ENCODE peak calls at places on chromosomes 13 and 19, in eight cellular contexts. I is body of pancreas, V is ovary, T is uterus, P is suprapubic skin, F is testis, Z is A549, C is heart left ventricle. Y is an unnamed sample. For H3K4me1, the result is how much of the 10 kb centered on the place peaks cover.

GRCh38 chr13:44347301-44347700 is 26.3 kb upstream of the SERP2 start:
- DNase-seq in I (no peak), V (no peak), T (no peak), P (no peak), F (no peak), Z (no peak), C (no peak), Y (no peak)

GRCh38 chr13:94332360-94333040 is 147.0 kb downstream of the DCT start:
- DNase-seq in I (no peak), V (no peak), T (no peak), P (no peak), F (no peak), Z (no peak), C (no peak), Y (no peak)

GRCh38 chr13:110910013-110910890 is 4.6 kb downstream of the ANKRD10 start:
- DNase-seq in I (peak), V (no peak), T (no peak), P (no peak), F (no peak), Z (no peak), C (no peak), Y (peak)

GRCh38 chr19:47324502-47324901 is 7.5 kb upstream of the C5AR2 start:
- DNase-seq in I (peak), V (no peak), T (no peak), P (no peak), F (no peak), Z (no peak), C (peak), Y (no peak)

GRCh38 chr19:5042556-5042955 is 73.6 kb downstream of the KDM4B start:
- DNase-seq in I (no peak), V (no peak), T (no peak), P (no peak), F (no peak), Z (peak), C (no peak), Y (no peak)

GRCh38 chr19:34260771-34261173 is 6.4 kb downstream of the GARRE1 start:
- DNase-seq in I (no peak), V (no peak), T (no peak), P (no peak), F (no peak), Z (no peak), C (no peak), Y (no peak)

GRCh38 chr19:29655648-29656335 is 9.5 kb upstream of the PLEKHF1 start:
- DNase-seq in I (no peak), V (no peak), T (no peak), P (no peak), F (no peak), Z (no peak), C (no peak), Y (no peak)

GRCh38 chr13:48066310-48066989 is 28.5 kb downstream of the MED4 start:
- DNase-seq in I (no peak), V (no peak), T (no peak), P (no peak), F (no peak), Z (peak), C (no peak), Y (no peak)

GRCh38 chr13:31962661-31963345 is 68.8 kb upstream of the FRY start:
- DNase-seq in I (no peak), V (no peak), T (no peak), P (no peak), F (no peak), Z (no peak), C (no peak), Y (no peak)

GRCh38 chr13:97344250-97345175 is 89.5 kb upstream of the RAP2A start:
- DNase-seq in I (peak), V (peak), T (peak), P (no peak), F (peak), Z (peak), C (peak), Y (peak)

GRCh38 chr13:66513728-66514127 is 716.4 kb downstream of the PCDH9 start:
- DNase-seq in I (no peak), V (no peak), T (no peak), P (no peak), F (no peak), Z (no peak), C (no peak), Y (no peak)

GRCh38 chr13:101455863-101456262 is 3.4 kb downstream of the ITGBL1 start:
- DNase-seq in I (no peak), V (no peak), T (no peak), P (no peak), F (no peak), Z (peak), C (no peak), Y (no peak)

GRCh38 chr19:3178973-3179738 is 587 bp downstream of the S1PR4 start:
- DNase-seq in I (no peak), V (no peak), T (no peak), P (no peak), F (no peak), Z (no peak), C (peak), Y (no peak)

GRCh38 chr13:68850160-68850559 is 1257.5 kb upstream of the ATXN8OS start:
- DNase-seq in I (no peak), V (no peak), T (no peak), P (no peak), F (no peak), Z (no peak), C (no peak), Y (no peak)

GRCh38 chr19:33309826-33310225 is 7.5 kb upstream of the CEBPA start:
- DNase-seq in I (no peak), V (no peak), T (no peak), P (no peak), F (no peak), Z (no peak), C (no peak), Y (no peak)

GRCh38 chr19:49920624-49921363 is 8.2 kb upstream of the ATF5 start:
- DNase-seq in I (no peak), V (no peak), T (no peak), P (no peak), F (no peak), Z (no peak), C (no peak), Y (no peak)

GRCh38 chr19:27780367-27781065 is 1432.4 kb downstream of the UQCRFS1 start:
- DNase-seq in I (no peak), V (no peak), T (no peak), P (no peak), F (no peak), Z (no peak), C (no peak), Y (no peak)

GRCh38 chr13:31538067-31539042 is 201.0 kb upstream of the RXFP2 start:
- DNase-seq in I (no peak), V (no peak), T (no peak), P (no peak), F (no peak), Z (peak), C (no peak), Y (no peak)

GRCh38 chr19:37876047-37876446 is 30.3 kb downstream of the WDR87 start:
- DNase-seq in I (no peak), V (no peak), T (no peak), P (no peak), F (no peak), Z (no peak), C (no peak), Y (no peak)

GRCh38 chr13:105139380-105140285 is 1395.8 kb downstream of the EFNB2 start:
- DNase-seq in I (peak), V (no peak), T (no peak), P (no peak), F (peak), Z (peak), C (peak), Y (peak)

GRCh38 chr19:4866595-4867424 is 657 bp downstream of the PLIN3 start:
- DNase-seq in I (peak), V (peak), T (peak), P (peak), F (peak), Z (no peak), C (peak), Y (peak)

GRCh38 chr13:83515267-83515666 is 367.0 kb downstream of the SLITRK1 start:
- DNase-seq in I (no peak), V (no peak), T (no peak), P (no peak), F (no peak), Z (peak), C (no peak), Y (no peak)

GRCh38 chr13:113098163-113098732 is 7.3 kb upstream of the F7 start:
- DNase-seq in I (no peak), V (no peak), T (no peak), P (no peak), F (no peak), Z (no peak), C (no peak), Y (no peak)

GRCh38 chr19:46634045-46634655 is 1.9 kb downstream of the GNG8 start:
- DNase-seq in I (peak), V (peak), T (peak), P (peak), F (peak), Z (peak), C (peak), Y (peak)

GRCh38 chr19:47765522-47766358 is 12.8 kb upstream of the SELENOW start:
- DNase-seq in I (peak), V (peak), T (peak), P (no peak), F (peak), Z (peak), C (peak), Y (peak)

GRCh38 chr19:43798546-43799409 is 3.5 kb downstream of the LYPD5 start:
- DNase-seq in I (peak), V (no peak), T (no peak), P (no peak), F (no peak), Z (peak), C (no peak), Y (peak)

GRCh38 chr13:40592035-40592434 is 74.4 kb downstream of the FOXO1 start:
- DNase-seq in I (no peak), V (no peak), T (no peak), P (no peak), F (no peak), Z (no peak), C (no peak), Y (no peak)

GRCh38 chr13:40588101-40588500 is 78.3 kb downstream of the FOXO1 start:
- DNase-seq in I (no peak), V (no peak), T (no peak), P (no peak), F (no peak), Z (no peak), C (no peak), Y (no peak)

GRCh38 chr13:40591091-40591490 is 75.3 kb downstream of the FOXO1 start:
- DNase-seq in I (no peak), V (no peak), T (no peak), P (no peak), F (no peak), Z (no peak), C (no peak), Y (no peak)

GRCh38 chr13:40589285-40590109 is 76.9 kb downstream of the FOXO1 start:
- DNase-seq in I (peak), V (no peak), T (no peak), P (no peak), F (peak), Z (peak), C (peak), Y (peak)

GRCh38 chr13:40590112-40590862 is 76.2 kb downstream of the FOXO1 start:
- DNase-seq in I (no peak), V (no peak), T (no peak), P (no peak), F (no peak), Z (no peak), C (no peak), Y (no peak)
- H3K27ac ChIP-seq in I (no peak), V (no peak), T (peak), P (peak), F (no peak), Z (no peak), C (peak), Y (no peak)

DNA sequence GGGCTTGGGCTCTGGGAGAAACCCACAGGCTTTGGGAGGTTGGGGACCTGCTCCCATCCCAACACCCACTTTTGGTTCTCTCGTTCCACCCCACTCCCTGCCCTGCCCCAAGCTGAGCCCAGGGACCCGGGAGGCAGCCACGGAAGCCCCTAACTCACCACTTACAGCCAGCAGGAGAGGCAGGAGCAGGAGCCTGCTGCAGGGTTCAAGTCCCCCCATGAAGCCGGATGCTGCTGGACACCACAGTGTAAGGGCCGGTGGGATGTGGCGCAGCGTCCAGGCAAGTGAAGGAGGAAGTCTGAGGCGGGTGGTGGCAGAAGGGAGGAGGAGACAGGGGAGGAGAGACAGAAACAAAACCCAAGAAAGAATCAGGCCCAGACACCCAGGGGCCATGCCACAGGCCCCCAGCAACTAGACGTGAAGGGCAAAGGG is at the start of gene TYROBP:
- DNase-seq in I (peak), V (no peak), T (no peak), P (no peak), F (no peak), Z (no peak), C (peak), Y (peak)
- TF ChIP-seq POLR2A in I (peak), V (no peak), T (no peak), P (peak), F (no peak), Z (no peak), C (no peak), Y (no peak)

GRCh38 chr19:1411255-1412191 is 4.1 kb downstream of the DAZAP1 start:
- DNase-seq in I (peak), V (no peak), T (no peak), P (no peak), F (no peak), Z (no peak), C (peak), Y (peak)

GRCh38 chr19:1410136-1410786 is 2.9 kb downstream of the DAZAP1 start:
- DNase-seq in I (peak), V (no peak), T (no peak), P (no peak), F (no peak), Z (no peak), C (no peak), Y (peak)

GRCh38 chr19:1410789-1411188 is 3.4 kb downstream of the DAZAP1 start:
- DNase-seq in I (no peak), V (no peak), T (no peak), P (no peak), F (no peak), Z (no peak), C (no peak), Y (no peak)

GRCh38 chr19:1412995-1413889 is 5.9 kb downstream of the DAZAP1 start:
- DNase-seq in I (no peak), V (no peak), T (no peak), P (no peak), F (no peak), Z (no peak), C (no peak), Y (no peak)

GRCh38 chr19:1412323-1412923 is 5.0 kb downstream of the DAZAP1 start:
- DNase-seq in I (no peak), V (no peak), T (no peak), P (no peak), F (no peak), Z (no peak), C (no peak), Y (no peak)
- H3K4me1 ChIP-seq in I (half or more), V (half or more), T (under half), P (half or more), F (half or more), Z (under half), C (under half), Y (half or more)

GRCh38 chr19:35558400-35559280 is 4.8 kb downstream of the ATP4A start:
- DNase-seq in I (no peak), V (no peak), T (no peak), P (no peak), F (no peak), Z (no peak), C (no peak), Y (no peak)
- H3K27ac ChIP-seq in I (no peak), V (no peak), T (no peak), P (no peak), F (no peak), Z (no peak), C (no peak), Y (no peak)

GRCh38 chr19:56269348-56269747 is 3.2 kb upstream of the EDDM13 start:
- DNase-seq in I (no peak), V (no peak), T (no peak), P (no peak), F (no peak), Z (no peak), C (no peak), Y (no peak)
- TF ChIP-seq POLR2A in I (no peak), V (no peak), T (no peak), P (no peak), F (no peak), Z (no peak), C (no peak), Y (no peak)

GRCh38 chr19:18661346-18661745 is 22.1 kb upstream of the CRTC1 start:
- DNase-seq in I (no peak), V (no peak), T (no peak), P (no peak), F (no peak), Z (no peak), C (no peak), Y (no peak)
- H3K4me1 ChIP-seq in I (under half), V (under half), T (under half), P (under half), F (under half), Z (half or more), C (under half), Y (under half)

GRCh38 chr19:15253076-15253475 is 20.8 kb upstream of the EPHX3 start:
- DNase-seq in I (no peak), V (no peak), T (no peak), P (no peak), F (no peak), Z (no peak), C (no peak), Y (no peak)
- H3K27ac ChIP-seq in I (no peak), V (no peak), T (peak), P (peak), F (no peak), Z (no peak), C (peak), Y (no peak)

DNA sequence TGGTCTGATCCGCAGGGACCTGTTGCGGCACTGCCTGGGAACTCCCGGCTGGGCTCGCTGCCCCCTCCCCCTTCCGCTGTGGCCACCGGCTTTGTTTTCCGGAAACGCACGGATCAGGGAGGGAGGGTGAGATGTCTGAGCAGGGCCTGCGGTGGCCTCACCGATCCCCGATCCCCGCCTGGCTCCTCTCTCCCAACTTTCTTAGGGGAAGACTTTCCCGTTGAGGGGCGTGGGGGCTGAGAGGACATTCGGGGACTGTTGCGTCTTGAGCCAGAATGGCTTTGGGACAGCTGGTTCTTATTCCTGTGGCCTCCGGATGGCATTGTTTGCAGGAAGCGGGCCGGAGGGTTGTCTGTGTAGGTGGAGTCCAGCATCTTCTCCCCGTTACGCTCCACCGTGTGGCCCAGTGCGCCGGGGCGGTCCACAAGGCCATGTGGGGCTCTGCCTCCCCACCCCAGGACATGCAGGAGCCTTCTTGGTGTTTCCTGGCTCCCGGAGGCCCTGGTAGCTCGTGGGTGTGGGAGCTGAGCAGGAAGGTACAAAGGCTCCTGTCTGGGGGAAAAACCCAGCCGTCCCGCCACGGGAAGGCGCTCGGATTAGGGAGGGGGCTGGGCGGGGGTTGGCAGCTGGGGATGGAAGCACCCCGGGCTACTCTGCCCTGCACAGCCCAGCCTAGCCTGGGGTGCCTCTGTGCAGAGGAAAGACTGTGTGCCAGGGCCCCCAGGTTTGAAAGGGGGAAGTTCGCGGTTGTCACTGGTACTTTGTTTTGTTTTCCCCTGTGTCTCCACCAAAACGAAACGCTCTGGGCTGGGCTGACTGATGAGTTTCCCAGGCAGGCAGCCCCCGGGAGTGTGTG is 1.3 kb downstream of the CSNK1G2 start:
- DNase-seq in I (peak), V (peak), T (peak), P (peak), F (peak), Z (peak), C (peak), Y (peak)
- TF ChIP-seq POLR2A in I (peak), V (no peak), T (no peak), P (peak), F (no peak), Z (no peak), C (no peak), Y (peak)

DNA sequence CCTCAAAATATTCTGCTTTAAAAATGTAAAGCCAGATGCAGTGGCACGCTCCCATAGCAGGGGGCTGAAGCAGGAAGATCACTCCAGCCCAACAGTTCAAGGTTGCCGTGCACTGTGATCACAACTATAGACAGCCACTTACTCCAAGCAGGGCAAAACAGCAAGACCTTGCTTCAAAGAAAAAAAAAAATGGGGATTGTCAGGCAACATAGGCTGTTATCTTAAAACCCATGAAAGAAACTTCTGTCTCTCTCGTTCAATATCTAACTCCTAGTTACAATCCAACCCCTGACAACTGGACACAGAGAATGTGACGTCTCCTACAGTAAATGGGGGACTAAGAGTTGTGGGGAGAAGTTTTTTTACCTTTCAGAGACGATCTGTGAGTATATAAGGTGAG is 17.4 kb downstream of the ELF1 start:
- DNase-seq in I (no peak), V (no peak), T (no peak), P (no peak), F (no peak), Z (no peak), C (no peak), Y (no peak)
- H3K4me1 ChIP-seq in I (half or more), V (under half), T (under half), P (under half), F (under half), Z (under half), C (under half), Y (under half)

GRCh38 chr13:33193428-33193974 is 92.1 kb downstream of the STARD13 start:
- DNase-seq in I (no peak), V (no peak), T (no peak), P (no peak), F (no peak), Z (no peak), C (no peak), Y (no peak)
- H3K27ac ChIP-seq in I (peak), V (no peak), T (peak), P (no peak), F (no peak), Z (no peak), C (no peak), Y (peak)